ENCODE peak calls at places on chromosomes 13 and 19, in five cellular contexts. S is HFFc6; L is stimulated activated CD8-positive, alpha-beta memory T cell treated with anti-CD3 and anti-CD28 coated beads, Interleukin-7, amount 100 ng/mL, for 48 hours; G is frontal cortex; E is astrocyte. O is an unnamed sample.

GRCh38 chr13:111261326-111261725 is 59.1 kb upstream of the TEX29 start:
- DNase-seq in L (no peak), S (no peak), E (no peak), G (no peak), O (no peak)

GRCh38 chr19:12995596-12996541 is 594 bp downstream of the NFIX start:
- DNase-seq in S (peak; percentile 48), L (no peak), E (no peak), G (peak; percentile 78), O (peak; percentile 89)

GRCh38 chr13:70964124-70964523 is 855.9 kb upstream of the KLHL1 start:
- DNase-seq in S (no peak), E (no peak), G (no peak), L (no peak), O (no peak)

GRCh38 chr13:53501387-53501786 is 472.8 kb downstream of the OLFM4 start:
- DNase-seq in S (no peak), L (no peak), E (no peak), G (no peak), O (no peak)

GRCh38 chr13:55410398-55411330 is 1730.1 kb upstream of the PRR20A start:
- DNase-seq in E (no peak), L (no peak), G (no peak), S (no peak), O (no peak)

GRCh38 chr13:114145256-114145655 is 12.8 kb upstream of the RASA3 start:
- DNase-seq in E (no peak), L (no peak), G (no peak), S (no peak), O (no peak)

GRCh38 chr19:9872618-9873242 is 37.6 kb downstream of the PIN1 start:
- DNase-seq in S (no peak), G (no peak), L (no peak), E (no peak), O (no peak)

GRCh38 chr13:99062593-99062992 is 84.7 kb upstream of the DOCK9 start:
- DNase-seq in E (peak; percentile 69), S (no peak), G (no peak), L (no peak), O (no peak)

GRCh38 chr19:2129486-2129885 is 21.9 kb downstream of the AP3D1 start:
- DNase-seq in E (no peak), L (no peak), G (no peak), S (no peak), O (no peak)

GRCh38 chr19:11578342-11579142 is 1.1 kb upstream of the ACP5 start:
- DNase-seq in E (no peak), S (no peak), G (no peak), L (no peak), O (peak; percentile 76)

GRCh38 chr13:104522235-104523072 is 1456.2 kb upstream of the SLC10A2 start:
- DNase-seq in G (no peak), S (no peak), L (no peak), E (no peak), O (no peak)

GRCh38 chr19:19538767-19539166 is 702 bp downstream of the CILP2 start:
- DNase-seq in L (no peak), S (no peak), E (no peak), G (no peak), O (no peak)